ENCODE peak calls at places on chromosomes 11 and 22, in seven cellular contexts. C is upper lobe of left lung, W is K562, P is HepG2, G is suprapubic skin, O is A549, Z is stomach. N is an unnamed sample.

GRCh38 chr22:38110008-38110862 is at the start of gene BAIAP2L2:
- DNase-seq in C (no peak), W (no peak), P (peak), G (no peak), O (peak), Z (peak), N (no peak)

GRCh38 chr11:117795726-117796455 is 1.1 kb downstream of the DSCAML1 start:
- DNase-seq in C (no peak), W (no peak), P (no peak), G (no peak), O (no peak), Z (no peak), N (no peak)

GRCh38 chr22:36689583-36689982 is 14.0 kb downstream of the CACNG2 start:
- DNase-seq in C (no peak), W (no peak), P (no peak), G (no peak), O (no peak), Z (no peak), N (no peak)

GRCh38 chr22:30396871-30397655 is at the start of gene SEC14L2:
- DNase-seq in C (peak), W (no peak), P (no peak), G (peak), O (peak), Z (peak), N (peak)

GRCh38 chr11:134639586-134640330 is 227.7 kb upstream of the B3GAT1 start:
- DNase-seq in C (no peak), W (peak), P (no peak), G (no peak), O (no peak), Z (peak), N (no peak)

GRCh38 chr22:22787805-22788459 is 99.7 kb upstream of the IGLL5 start:
- DNase-seq in C (peak), W (peak), P (peak), G (no peak), O (peak), Z (peak), N (peak)

GRCh38 chr11:2669926-2670469 is 29.8 kb downstream of the KCNQ1OT1 start:
- DNase-seq in C (no peak), W (no peak), P (no peak), G (peak), O (no peak), Z (peak), N (no peak)

GRCh38 chr11:30983143-30983542 is 386.4 kb downstream of the DCDC1 start:
- DNase-seq in C (no peak), W (no peak), P (no peak), G (no peak), O (no peak), Z (no peak), N (no peak)

GRCh38 chr11:44507896-44508440 is 57.5 kb upstream of the CD82 start:
- DNase-seq in C (no peak), W (no peak), P (no peak), G (no peak), O (no peak), Z (no peak), N (no peak)

GRCh38 chr11:133153031-133153430 is 379.3 kb downstream of the OPCML start:
- DNase-seq in C (no peak), W (no peak), P (no peak), G (no peak), O (no peak), Z (no peak), N (no peak)

GRCh38 chr11:90476442-90477007 is 253.7 kb upstream of the CHORDC1 start:
- DNase-seq in C (peak), W (peak), P (peak), G (no peak), O (peak), Z (peak), N (no peak)

GRCh38 chr22:35072939-35073338 is 7.0 kb downstream of the ISX start:
- DNase-seq in C (no peak), W (peak), P (no peak), G (no peak), O (no peak), Z (no peak), N (no peak)

GRCh38 chr22:49046546-49047305 is 780.9 kb downstream of the BRD1 start:
- DNase-seq in C (no peak), W (peak), P (peak), G (peak), O (peak), Z (no peak), N (no peak)

GRCh38 chr11:36488096-36488495 is 22.0 kb downstream of the TRAF6 start:
- DNase-seq in C (no peak), W (no peak), P (no peak), G (no peak), O (no peak), Z (no peak), N (no peak)

GRCh38 chr11:26901162-26901561 is 92.8 kb upstream of the FIBIN start:
- DNase-seq in C (no peak), W (no peak), P (no peak), G (no peak), O (no peak), Z (no peak), N (peak)

GRCh38 chr11:121657191-121657590 is 204.4 kb upstream of the SORL1-AS1 start:
- DNase-seq in C (no peak), W (no peak), P (no peak), G (no peak), O (no peak), Z (no peak), N (peak)

GRCh38 chr11:102760355-102761035 is 19.9 kb downstream of the MMP10 start:
- DNase-seq in C (no peak), W (no peak), P (no peak), G (no peak), O (peak), Z (no peak), N (no peak)

GRCh38 chr11:65427691-65428577 is 5.3 kb downstream of the NEAT1 start:
- DNase-seq in C (peak), W (peak), P (no peak), G (peak), O (peak), Z (peak), N (no peak)

GRCh38 chr11:2573240-2574042 is 126.4 kb downstream of the KCNQ1OT1 start:
- DNase-seq in C (no peak), W (no peak), P (no peak), G (peak), O (no peak), Z (no peak), N (peak)

GRCh38 chr11:11436715-11437313 is 83.8 kb upstream of the CSNK2A3 start:
- DNase-seq in C (no peak), W (no peak), P (no peak), G (no peak), O (no peak), Z (no peak), N (peak)

GRCh38 chr11:64854534-64855502 is 10.4 kb upstream of the CDC42BPG start:
- DNase-seq in C (peak), W (peak), P (peak), G (peak), O (peak), Z (peak), N (peak)

GRCh38 chr11:72969894-72970335 is 155.7 kb downstream of the ATG16L2 start:
- DNase-seq in C (no peak), W (peak), P (no peak), G (no peak), O (no peak), Z (no peak), N (no peak)

GRCh38 chr11:121244861-121245260 is 47.7 kb upstream of the SC5D start:
- DNase-seq in C (no peak), W (no peak), P (no peak), G (no peak), O (no peak), Z (no peak), N (no peak)

GRCh38 chr11:30171661-30172060 is 59.2 kb upstream of the FSHB start:
- DNase-seq in C (no peak), W (no peak), P (no peak), G (no peak), O (no peak), Z (peak), N (no peak)

GRCh38 chr11:76266269-76266668 is 60.0 kb upstream of the WNT11 start:
- DNase-seq in C (no peak), W (no peak), P (no peak), G (peak), O (peak), Z (no peak), N (no peak)

GRCh38 chr11:14384338-14384737 is 25.4 kb upstream of the RRAS2 start:
- DNase-seq in C (no peak), W (no peak), P (no peak), G (no peak), O (no peak), Z (no peak), N (no peak)

GRCh38 chr11:12008790-12009616 is 577 bp upstream of the DKK3 start:
- DNase-seq in C (peak), W (peak), P (no peak), G (no peak), O (peak), Z (peak), N (peak)

GRCh38 chr11:123103326-123103980 is 41.5 kb upstream of the HSPA8 start:
- DNase-seq in C (peak), W (peak), P (peak), G (peak), O (peak), Z (no peak), N (peak)

GRCh38 chr11:95734009-95734572 is 55.5 kb downstream of the FAM76B start:
- DNase-seq in C (no peak), W (peak), P (no peak), G (no peak), O (no peak), Z (no peak), N (no peak)

GRCh38 chr11:62842171-62842717 is 2.9 kb upstream of the WDR74 start:
- DNase-seq in C (peak), W (no peak), P (no peak), G (peak), O (no peak), Z (peak), N (peak)
- H3K4me3 ChIP-seq in C (peak), W (peak), P (peak), G (peak), O (peak), Z (peak), N (peak)

GRCh38 chr22:20748082-20748481 is 25.8 kb upstream of the SERPIND1 start:
- DNase-seq in C (no peak), W (no peak), P (no peak), G (no peak), O (no peak), Z (no peak), N (no peak)

GRCh38 chr22:20747223-20747622 is 26.7 kb upstream of the SERPIND1 start:
- DNase-seq in C (no peak), W (no peak), P (no peak), G (no peak), O (no peak), Z (no peak), N (no peak)

GRCh38 chr22:20750461-20751184 is 23.3 kb upstream of the SERPIND1 start:
- DNase-seq in C (peak), W (peak), P (no peak), G (no peak), O (peak), Z (peak), N (peak)

GRCh38 chr22:20749453-20749852 is 24.5 kb upstream of the SERPIND1 start:
- DNase-seq in C (peak), W (no peak), P (no peak), G (no peak), O (no peak), Z (no peak), N (no peak)

GRCh38 chr22:20748820-20749428 is 25.0 kb upstream of the SERPIND1 start:
- DNase-seq in C (peak), W (no peak), P (no peak), G (no peak), O (no peak), Z (no peak), N (no peak)
- TF ChIP-seq CTCF in C (no peak), W (no peak), P (no peak), G (no peak), O (no peak), Z (no peak), N (no peak)

GRCh38 chr22:19962909-19963806 is 21.5 kb upstream of the TXNRD2 start:
- DNase-seq in C (peak), W (no peak), P (peak), G (peak), O (no peak), Z (peak), N (no peak)
- TF ChIP-seq EP300 in C (no peak), W (no peak), P (peak), G (no peak), O (no peak), Z (no peak), N (no peak)

GRCh38 chr11:69703711-69704507 is at the start of gene FGF19:
- DNase-seq in C (no peak), W (no peak), P (no peak), G (no peak), O (no peak), Z (no peak), N (no peak)

GRCh38 chr11:69705246-69705856 is 1.5 kb upstream of the FGF19 start:
- DNase-seq in C (no peak), W (no peak), P (no peak), G (no peak), O (no peak), Z (no peak), N (no peak)

GRCh38 chr11:69704508-69705245 is 855 bp upstream of the FGF19 start:
- DNase-seq in C (no peak), W (peak), P (no peak), G (no peak), O (peak), Z (no peak), N (no peak)

GRCh38 chr11:69707156-69707555 is 3.3 kb upstream of the FGF19 start:
- DNase-seq in C (no peak), W (no peak), P (no peak), G (no peak), O (no peak), Z (peak), N (no peak)

GRCh38 chr11:69705901-69706787 is 2.3 kb upstream of the FGF19 start:
- DNase-seq in C (no peak), W (no peak), P (peak), G (no peak), O (no peak), Z (no peak), N (no peak)
- H3K4me3 ChIP-seq in C (no peak), W (no peak), P (peak), G (no peak), O (no peak), Z (no peak), N (no peak)

DNA sequence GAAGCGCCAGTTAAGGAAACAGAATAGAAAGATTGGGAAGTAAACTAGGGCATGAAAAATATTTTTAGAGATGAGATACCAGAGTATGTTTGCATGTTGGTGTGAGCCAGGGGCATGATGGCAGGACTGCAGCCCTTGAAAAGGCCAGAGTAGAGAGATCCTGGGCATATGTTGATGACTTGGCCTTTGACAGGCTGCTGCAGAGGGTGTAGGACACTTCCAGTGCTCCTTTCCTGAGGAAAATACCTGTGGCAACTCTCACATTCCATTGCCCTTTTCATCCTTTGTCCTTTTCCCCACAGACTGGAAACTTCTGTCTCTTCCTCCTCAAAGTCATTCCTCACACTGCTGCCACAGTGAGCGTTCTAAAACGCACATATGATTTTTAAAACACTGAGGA is 150.7 kb upstream of the CCDC90B start:
- DNase-seq in C (no peak), W (no peak), P (no peak), G (no peak), O (no peak), Z (no peak), N (no peak)
- TF ChIP-seq CTCF in C (no peak), W (no peak), P (no peak), G (no peak), O (no peak), Z (no peak), N (no peak)

DNA sequence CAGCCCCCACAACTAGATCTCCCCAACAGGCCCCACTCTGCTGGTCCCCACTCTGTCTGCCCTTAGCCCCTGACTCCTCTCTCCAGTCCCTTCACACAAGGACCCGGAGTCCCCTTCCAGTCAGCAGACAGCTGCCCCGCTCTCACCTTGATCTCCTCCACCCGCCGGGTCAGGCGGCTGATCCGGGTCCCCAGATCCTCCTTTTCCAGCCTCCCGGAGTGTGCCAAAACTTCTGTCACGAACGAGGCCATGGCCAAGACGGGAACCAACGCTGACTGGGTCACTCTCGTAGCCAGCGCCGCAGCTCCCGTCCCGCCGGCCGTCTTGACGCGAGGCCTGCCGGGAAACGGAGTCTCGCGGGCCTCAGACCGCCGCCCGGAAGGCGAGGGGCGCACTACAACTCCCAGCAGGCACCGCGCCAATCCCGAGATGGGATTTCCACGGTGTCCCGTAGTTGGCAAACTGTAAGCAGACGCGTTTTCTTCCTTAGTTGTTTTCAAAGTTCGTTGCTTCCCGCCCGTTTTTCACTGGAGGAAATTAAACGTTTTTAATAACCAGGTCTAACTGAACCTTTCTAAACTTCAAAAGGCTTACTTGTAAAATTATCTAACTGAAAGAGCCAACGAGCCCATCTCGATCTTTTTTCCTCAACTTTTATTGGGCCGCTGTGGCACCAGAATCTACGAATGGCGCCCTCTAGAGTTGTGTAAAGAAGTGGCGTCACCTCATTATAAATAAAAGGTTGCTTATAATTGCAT is at the start of gene ZW10:
- DNase-seq in C (peak), W (peak), P (peak), G (peak), O (peak), Z (peak), N (peak)
- TF ChIP-seq EP300 in C (no peak), W (no peak), P (no peak), G (no peak), O (no peak), Z (no peak), N (no peak)

GRCh38 chr11:18050853-18051252 is 4.8 kb upstream of the TPH1 start:
- DNase-seq in C (no peak), W (no peak), P (no peak), G (no peak), O (no peak), Z (no peak), N (no peak)

DNA sequence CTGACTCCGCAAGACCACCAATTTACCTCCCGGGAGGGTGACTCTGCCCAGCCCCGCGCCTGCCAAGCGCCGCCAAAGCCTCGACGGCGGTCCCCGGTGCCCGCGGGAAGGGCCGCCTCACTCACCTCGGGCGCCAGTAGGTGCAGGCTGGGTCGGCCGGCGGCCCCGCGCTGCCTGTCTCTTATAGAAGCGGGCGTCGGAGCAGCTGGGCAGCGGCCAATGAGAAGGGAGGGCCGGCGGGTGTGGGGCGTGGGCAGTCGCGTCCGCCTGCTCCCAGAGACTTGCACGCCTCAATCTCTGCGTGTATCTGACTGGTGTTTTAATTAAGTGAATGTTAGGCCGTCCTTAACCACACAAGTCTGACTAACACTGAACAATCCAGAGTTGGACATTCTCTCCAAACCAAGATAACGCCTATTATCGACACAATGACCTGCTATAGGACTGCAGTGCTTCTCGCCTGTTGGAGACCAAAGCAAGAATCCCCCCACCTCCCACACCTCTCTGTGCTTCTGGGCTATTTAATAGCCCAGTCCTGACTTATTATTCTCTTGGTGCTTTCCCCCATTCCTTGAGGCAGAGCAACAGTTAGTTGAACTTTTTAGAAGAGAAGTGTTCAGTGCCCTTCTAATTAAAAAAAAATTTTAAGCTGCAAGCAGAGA is at the start of gene TPH1:
- DNase-seq in C (peak), W (no peak), P (no peak), G (no peak), O (no peak), Z (peak), N (peak)
- H3K4me3 ChIP-seq in C (no peak), W (no peak), P (peak), G (peak), O (peak), Z (peak), N (no peak)

GRCh38 chr11:1433977-1434640 is 44.4 kb downstream of the BRSK2 start:
- DNase-seq in C (no peak), W (no peak), P (no peak), G (no peak), O (no peak), Z (peak), N (no peak)
- TF ChIP-seq CTCF in C (no peak), W (no peak), P (no peak), G (no peak), O (no peak), Z (no peak), N (no peak)

DNA sequence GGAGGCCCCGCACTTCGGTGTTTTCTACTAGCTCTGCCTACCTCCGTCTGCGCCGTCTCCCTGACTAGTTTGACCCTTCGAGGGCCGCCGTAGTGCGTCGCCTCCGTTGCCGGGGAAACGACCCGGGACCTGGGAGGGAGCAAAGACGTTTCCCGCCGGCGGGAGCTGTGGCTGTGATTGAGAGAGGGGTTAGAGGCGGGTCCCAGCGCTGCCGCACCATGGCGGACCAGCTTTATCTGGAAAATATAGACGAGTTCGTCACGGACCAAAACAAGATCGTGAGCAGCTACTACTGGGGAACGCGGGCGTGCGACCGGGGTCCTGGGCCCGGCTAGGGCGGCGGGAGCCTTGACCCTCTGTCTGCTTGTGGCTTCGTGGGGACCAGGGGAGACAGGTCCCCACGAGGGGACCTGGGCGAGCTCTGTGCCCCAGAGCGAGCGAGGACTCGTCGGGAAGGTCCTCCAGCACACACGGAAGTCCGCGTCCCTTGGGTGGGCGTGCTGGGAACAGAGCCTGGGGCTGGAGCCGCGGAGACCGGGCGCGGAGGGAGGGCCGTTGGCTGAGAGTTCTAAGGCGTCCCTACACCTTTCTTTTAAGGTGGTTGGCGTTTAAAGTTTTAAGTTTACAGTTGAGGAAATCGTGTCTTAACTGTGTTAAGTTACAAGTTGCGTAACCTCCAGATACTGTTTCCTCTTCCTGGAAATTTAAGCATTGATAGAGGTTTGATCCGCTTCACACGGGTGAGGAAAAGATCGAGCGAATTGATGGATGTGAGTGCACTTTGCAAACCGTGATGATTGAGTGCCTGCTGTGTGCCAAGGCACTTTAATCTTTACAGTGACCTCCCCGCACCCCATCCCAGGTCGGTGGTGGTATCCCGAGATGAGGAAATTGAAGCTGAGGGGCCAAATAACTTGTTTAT is at the start of gene POLD3:
- DNase-seq in C (peak), W (peak), P (peak), G (peak), O (peak), Z (peak), N (peak)
- TF ChIP-seq EP300 in C (no peak), W (peak), P (no peak), G (no peak), O (no peak), Z (no peak), N (no peak)